ENCODE peak calls at places on chromosomes 12 and 14, in four cellular contexts. N, C, B and S are unnamed samples.

GRCh38 chr14:77111021-77111420 is 13.0 kb downstream of the CIPC start:
- DNase-seq in N (no peak), C (peak), B (no peak), S (no peak)

GRCh38 chr14:95508377-95508776 is 8.1 kb downstream of the SYNE3 start:
- DNase-seq in N (no peak), C (no peak), B (no peak), S (no peak)

GRCh38 chr14:106395460-106396050 is 869.2 kb downstream of the TMEM121 start:
- DNase-seq in N (no peak), C (no peak), B (no peak), S (no peak)

GRCh38 chr12:121181181-121181580 is 28.7 kb upstream of the P2RX4 start:
- DNase-seq in N (no peak), C (peak), B (no peak), S (peak)

GRCh38 chr14:99281396-99281795 is 9.4 kb upstream of the BCL11B start:
- DNase-seq in N (no peak), C (no peak), B (no peak), S (no peak)

GRCh38 chr12:101127521-101128219 is 82.4 kb downstream of the SLC5A8 start:
- DNase-seq in N (no peak), C (peak), B (peak), S (no peak)

GRCh38 chr14:89941830-89942377 is 12.6 kb downstream of the EFCAB11 start:
- DNase-seq in N (no peak), C (no peak), B (no peak), S (no peak)

GRCh38 chr12:13799574-13799973 is 181.8 kb downstream of the GRIN2B start:
- DNase-seq in N (no peak), C (no peak), B (no peak), S (no peak)

GRCh38 chr14:22836301-22837058 is at the start of gene MMP14:
- DNase-seq in N (no peak), C (peak), B (no peak), S (no peak)

GRCh38 chr14:81412779-81413178 is 12.7 kb upstream of the STON2 start:
- DNase-seq in N (no peak), C (no peak), B (no peak), S (no peak)

GRCh38 chr14:96071561-96071960 is 32.4 kb downstream of the C14orf132 start:
- DNase-seq in N (no peak), C (no peak), B (no peak), S (no peak)

GRCh38 chr14:29814153-29815057 is 113.2 kb downstream of the PRKD1 start:
- DNase-seq in N (no peak), C (peak), B (no peak), S (no peak)

GRCh38 chr12:8057839-8058238 is 8.3 kb downstream of the C3AR1 start:
- DNase-seq in N (no peak), C (no peak), B (no peak), S (no peak)